ENCODE peak calls at places on chromosomes 4 and X, in nine cellular contexts. Y is HEK293T; W is EL; N is NCI-H2029 treated with DMSO at 0.1 percent for 48 hours; Q is naive thymus-derived CD8-positive, alpha-beta T cell; O is tibial artery; F is mesothelial cell of epicardium; M is aorta; J is effector CD8-positive, alpha-beta T cell. U is an unnamed sample.

GRCh38 chr4:182642831-182643230 is 274.4 kb downstream of the DCTD start:
- DNase-seq in Y (peak; percentile 21), W (peak; percentile 35), N (no peak), Q (no peak), O (no peak), F (no peak), M (no peak), J (no peak), U (no peak)

GRCh38 chrX:29662759-29663503 is 552.4 kb upstream of the MAGEB2 start:
- DNase-seq in Y (no peak), W (peak; percentile 67), N (no peak), Q (no peak), O (no peak), F (no peak), M (no peak), J (no peak), U (no peak)

GRCh38 chr4:169254546-169254983 is 16.2 kb downstream of the SH3RF1 start:
- DNase-seq in Y (no peak), W (peak; percentile 90), N (no peak), Q (no peak), O (peak; percentile 51), F (no peak), M (peak; percentile 59), J (no peak), U (peak; percentile 36)

GRCh38 chrX:144586756-144587155 is 660.5 kb upstream of the SPANXN1 start:
- DNase-seq in Y (no peak), W (no peak), N (no peak), Q (no peak), O (no peak), F (no peak), M (no peak), J (no peak), U (no peak)

GRCh38 chr4:111977419-111977965 is 167.8 kb upstream of the FAM241A start:
- DNase-seq in Y (no peak), W (no peak), N (no peak), Q (no peak), O (no peak), F (no peak), M (no peak), J (no peak), U (no peak)

GRCh38 chrX:154918060-154918483 is 31.9 kb downstream of the F8A1 start:
- DNase-seq in Y (peak; percentile 74), W (peak; percentile 77), N (peak; percentile 20), Q (no peak), O (peak; percentile 26), F (peak; percentile 19), M (peak; percentile 56), J (no peak), U (peak; percentile 38)

GRCh38 chr4:37994569-37994968 is 34.4 kb downstream of the PTTG2 start:
- DNase-seq in Y (no peak), W (no peak), N (no peak), Q (no peak), O (no peak), F (no peak), M (no peak), J (no peak), U (no peak)

GRCh38 chrX:1420371-1420770 is 28.5 kb upstream of the SLC25A6 start:
- DNase-seq in Y (no peak), W (no peak), N (no peak), Q (no peak), O (no peak), F (no peak), M (peak; percentile 35), J (no peak), U (no peak)

GRCh38 chrX:133653363-133653762 is 238.1 kb upstream of the GPC4 start:
- DNase-seq in Y (no peak), W (no peak), N (no peak), Q (no peak), O (no peak), F (no peak), M (no peak), J (no peak), U (no peak)

GRCh38 chr4:76096076-76096475 is 21.6 kb downstream of the ART3 start:
- DNase-seq in Y (no peak), W (no peak), N (no peak), Q (no peak), O (no peak), F (no peak), M (no peak), J (no peak), U (no peak)

GRCh38 chr4:147498031-147498700 is 17.3 kb downstream of the EDNRA start:
- DNase-seq in Y (no peak), W (peak; percentile 71), N (no peak), Q (no peak), O (no peak), F (no peak), M (no peak), J (no peak), U (no peak)

GRCh38 chrX:39618178-39618577 is 479.6 kb downstream of the BCOR start:
- DNase-seq in Y (no peak), W (no peak), N (no peak), Q (no peak), O (no peak), F (no peak), M (no peak), J (no peak), U (no peak)

GRCh38 chrX:32985544-32985943 is 225.8 kb downstream of the DMD start:
- DNase-seq in Y (no peak), W (no peak), N (no peak), Q (no peak), O (no peak), F (no peak), M (no peak), J (no peak), U (no peak)

GRCh38 chr4:20253799-20254409 is 2.2 kb downstream of the SLIT2 start:
- DNase-seq in Y (no peak), W (peak; percentile 57), N (no peak), Q (peak; percentile 4), O (peak; percentile 45), F (peak; percentile 18), M (peak; percentile 66), J (no peak), U (peak; percentile 40)

GRCh38 chr4:133268205-133268604 is 119.1 kb downstream of the PCDH10 start:
- DNase-seq in Y (no peak), W (no peak), N (no peak), Q (no peak), O (no peak), F (no peak), M (no peak), J (no peak), U (no peak)

GRCh38 chr4:105620640-105621323 is 68.4 kb downstream of the ARHGEF38 start:
- DNase-seq in Y (no peak), W (peak; percentile 75), N (no peak), Q (no peak), O (no peak), F (no peak), M (peak; percentile 46), J (no peak), U (no peak)

GRCh38 chr4:74536557-74536956 is 91.6 kb downstream of the AREG start:
- DNase-seq in Y (no peak), W (no peak), N (no peak), Q (no peak), O (no peak), F (no peak), M (no peak), J (no peak), U (no peak)

GRCh38 chr4:164501074-164501473 is 252.9 kb upstream of the SMIM31 start:
- DNase-seq in Y (no peak), W (no peak), N (no peak), Q (no peak), O (no peak), F (no peak), M (no peak), J (no peak), U (no peak)

GRCh38 chr4:140046573-140046972 is 107.4 kb downstream of the MAML3 start:
- DNase-seq in Y (no peak), W (no peak), N (no peak), Q (no peak), O (no peak), F (no peak), M (no peak), J (no peak), U (no peak)

GRCh38 chr4:8409271-8410065 is 31.1 kb downstream of the ACOX3 start:
- DNase-seq in Y (no peak), W (peak; percentile 14), N (no peak), Q (no peak), O (no peak), F (no peak), M (peak; percentile 74), J (peak; percentile 18), U (no peak)

GRCh38 chr4:73777612-73778011 is 37.2 kb downstream of the CXCL8 start:
- DNase-seq in Y (no peak), W (peak; percentile 21), N (no peak), Q (no peak), O (no peak), F (no peak), M (no peak), J (no peak), U (no peak)

GRCh38 chr4:27350161-27350560 is 489.5 kb downstream of the STIM2 start:
- DNase-seq in Y (no peak), W (peak; percentile 55), N (no peak), Q (no peak), O (no peak), F (no peak), M (no peak), J (no peak), U (no peak)

U was measured in left lung.